ENCODE peak calls at places on chromosomes 16 and 17, in four cellular contexts. H is GM12865, D is GM04504, P is AG08395. E is an unnamed sample.

GRCh38 chr17:48624544-48625501 is 1.3 kb downstream of the HOXB9 start:
- DNase-seq in H (no peak), D (no peak), P (peak; percentile 64), E (no peak)

GRCh38 chr17:72122002-72122310 is 1.1 kb downstream of the SOX9 start:
- DNase-seq in H (peak; percentile 37), D (no peak), P (peak; percentile 23), E (no peak)

GRCh38 chr17:29291163-29291752 is 2.7 kb downstream of the NUFIP2 start:
- DNase-seq in H (peak; percentile 71), D (peak; percentile 50), P (peak; percentile 65), E (peak; percentile 56)

GRCh38 chr16:84810518-84811273 is 9.1 kb upstream of the CRISPLD2 start:
- DNase-seq in H (peak; percentile 58), D (peak; percentile 90), P (peak; percentile 87), E (peak; percentile 55)

GRCh38 chr17:77602062-77602746 is 356.3 kb upstream of the TNRC6C start:
- DNase-seq in H (no peak), D (peak; percentile 50), P (peak; percentile 89), E (peak; percentile 42)

GRCh38 chr16:69408451-69408850 is 16.0 kb upstream of the CYB5B start:
- DNase-seq in H (no peak), D (no peak), P (no peak), E (no peak)

GRCh38 chr16:23229714-23230113 is 47.2 kb downstream of the SCNN1G start:
- DNase-seq in H (no peak), D (no peak), P (no peak), E (no peak)

GRCh38 chr16:24976061-24976779 is 38.9 kb downstream of the ARHGAP17 start:
- DNase-seq in H (no peak), D (no peak), P (no peak), E (no peak)

GRCh38 chr17:7023576-7024401 is 939 bp downstream of the BCL6B start:
- DNase-seq in H (peak; percentile 94), D (no peak), P (peak; percentile 83), E (peak; percentile 82)

GRCh38 chr16:49520684-49521083 is 147.1 kb downstream of the C16orf78 start:
- DNase-seq in H (no peak), D (no peak), P (no peak), E (no peak)

GRCh38 chr17:7842950-7843535 is 9.0 kb downstream of the KDM6B start:
- DNase-seq in H (peak; percentile 54), D (peak; percentile 72), P (peak; percentile 62), E (peak; percentile 56)

GRCh38 chr17:72338847-72339790 is 218.3 kb downstream of the SOX9 start:
- DNase-seq in H (no peak), D (peak; percentile 84), P (peak; percentile 92), E (peak; percentile 39)

GRCh38 chr17:18877104-18877503 is 19.2 kb downstream of the PRPSAP2 start:
- DNase-seq in H (no peak), D (no peak), P (peak; percentile 18), E (no peak)

GRCh38 chr16:23578096-23578830 is 17.9 kb downstream of the NDUFAB1 start:
- DNase-seq in H (no peak), D (no peak), P (no peak), E (no peak)

GRCh38 chr17:29084476-29085148 is 41.7 kb downstream of the PIPOX start:
- DNase-seq in H (no peak), D (no peak), P (no peak), E (no peak)

GRCh38 chr16:20001856-20002707 is 71.6 kb downstream of the GPR139 start:
- DNase-seq in H (no peak), D (no peak), P (no peak), E (no peak)

GRCh38 chr17:17770371-17771059 is 66.3 kb downstream of the SREBF1 start:
- DNase-seq in H (no peak), D (no peak), P (no peak), E (no peak)

GRCh38 chr17:63419949-63420867 is 25.9 kb downstream of the CYB561 start:
- DNase-seq in H (no peak), D (no peak), P (no peak), E (no peak)

GRCh38 chr17:73363788-73364522 is 52.2 kb upstream of the CDC42EP4 start:
- DNase-seq in H (no peak), D (no peak), P (no peak), E (no peak)

GRCh38 chr17:79942591-79943353 is 92.9 kb downstream of the TBC1D16 start:
- DNase-seq in H (peak; percentile 21), D (no peak), P (no peak), E (no peak)

GRCh38 chr16:88758227-88758943 is 26.6 kb downstream of the PIEZO1 start:
- DNase-seq in H (no peak), D (no peak), P (no peak), E (no peak)

GRCh38 chr17:37478187-37478586 is 11.5 kb upstream of the DUSP14 start:
- DNase-seq in H (no peak), D (peak; percentile 87), P (peak; percentile 64), E (peak; percentile 80)

E was measured in fibroblast of the conjunctiva.